ENCODE peak calls at places on chromosomes 11 and 22, in ten cellular contexts. B is IMR-90; N is fibroblast of mammary gland; L is fibroblast of pulmonary artery; C is AG04449; G is CD4-positive, alpha-beta memory T cell; E is Peyer's patch; P is psoas muscle; O is body of pancreas; J is kidney. F is an unnamed sample.

GRCh38 chr11:74612877-74613276 is 20.5 kb downstream of the POLD3 start:
- DNase-seq in B (peak; percentile 50), N (no peak), L (no peak), C (no peak), G (no peak), E (no peak), P (no peak), O (no peak), J (no peak), F (no peak)

GRCh38 chr22:30206964-30207363 is 39.6 kb downstream of the LIF start:
- DNase-seq in B (peak; percentile 99), N (peak; percentile 96), L (peak; percentile 96), C (peak; percentile 80), G (no peak), E (no peak), P (no peak), O (peak; percentile 56), J (peak; percentile 85), F (no peak)

GRCh38 chr11:14258177-14258935 is 100.6 kb downstream of the RRAS2 start:
- DNase-seq in B (peak; percentile 75), N (peak; percentile 88), L (peak; percentile 28), C (no peak), G (no peak), E (no peak), P (no peak), O (no peak), J (no peak), F (no peak)

GRCh38 chr11:62842171-62842717 is 2.9 kb upstream of the WDR74 start:
- DNase-seq in B (no peak), N (no peak), L (no peak), C (no peak), G (no peak), E (peak; percentile 57), P (peak; percentile 70), O (peak; percentile 34), J (peak; percentile 85), F (peak; percentile 73)

GRCh38 chr11:106520146-106520912 is 442.9 kb downstream of the AASDHPPT start:
- DNase-seq in B (no peak), N (no peak), L (peak; percentile 7), C (no peak), G (no peak), E (no peak), P (no peak), O (no peak), J (no peak), F (no peak)

GRCh38 chr11:85758026-85758425 is 52.9 kb downstream of the SYTL2 start:
- DNase-seq in B (no peak), N (no peak), L (no peak), C (no peak), G (no peak), E (no peak), P (no peak), O (no peak), J (no peak), F (no peak)

GRCh38 chr11:40337118-40337517 is 1122.3 kb downstream of the LRRC4C start:
- DNase-seq in B (peak; percentile 67), N (no peak), L (peak; percentile 30), C (no peak), G (no peak), E (no peak), P (no peak), O (no peak), J (no peak), F (no peak)

GRCh38 chr22:30860176-30861105 is 108.1 kb downstream of the MORC2 start:
- DNase-seq in B (no peak), N (no peak), L (no peak), C (no peak), G (no peak), E (no peak), P (no peak), O (peak; percentile 7), J (no peak), F (peak; percentile 37)

GRCh38 chr11:105609832-105610781 is at the start of gene GRIA4:
- DNase-seq in B (peak; percentile 74), N (peak; percentile 23), L (peak; percentile 46), C (no peak), G (peak; percentile 4), E (peak; percentile 17), P (peak; percentile 51), O (no peak), J (peak; percentile 70), F (peak; percentile 64)

GRCh38 chr11:13297917-13298356 is 20.3 kb downstream of the BMAL1 start:
- DNase-seq in B (no peak), N (no peak), L (no peak), C (no peak), G (no peak), E (no peak), P (no peak), O (no peak), J (no peak), F (peak; percentile 72)

GRCh38 chr11:86740628-86741488 is 59.5 kb upstream of the PRSS23 start:
- DNase-seq in B (peak; percentile 98), N (peak; percentile 97), L (peak; percentile 98), C (peak; percentile 90), G (no peak), E (no peak), P (peak; percentile 52), O (peak; percentile 46), J (no peak), F (no peak)

GRCh38 chr22:45318558-45319318 is 9.0 kb downstream of the FAM118A start:
- DNase-seq in B (peak; percentile 70), N (peak; percentile 44), L (peak; percentile 20), C (no peak), G (peak; percentile 74), E (no peak), P (no peak), O (no peak), J (no peak), F (no peak)
- H3K4me3 ChIP-seq in B (peak overlapping the region; percentile 10), N (no peak overlapping the region), L (peak overlapping the region; percentile 15), C (peak overlapping the region; percentile 34), G (peak overlapping the region; percentile 26), E (peak overlapping the region; percentile 6), P (no peak overlapping the region), O (no peak overlapping the region), J (no peak overlapping the region), F (no peak overlapping the region)

GRCh38 chr22:36457688-36458450 is 23.6 kb downstream of the TXN2 start:
- DNase-seq in B (no peak), N (peak; percentile 60), L (peak; percentile 32), C (no peak), G (no peak), E (no peak), P (peak; percentile 71), O (no peak), J (peak; percentile 94), F (no peak)

GRCh38 chr22:36454916-36455570 is 26.4 kb downstream of the TXN2 start:
- DNase-seq in B (peak; percentile 84), N (peak; percentile 60), L (peak; percentile 88), C (no peak), G (peak; percentile 93), E (peak; percentile 99), P (peak; percentile 95), O (peak; percentile 95), J (peak; percentile 97), F (peak; percentile 97)

GRCh38 chr22:36456459-36456835 is 25.0 kb downstream of the TXN2 start:
- DNase-seq in B (no peak), N (no peak), L (no peak), C (no peak), G (no peak), E (no peak), P (no peak), O (no peak), J (no peak), F (no peak)

GRCh38 chr22:36453855-36454378 is 27.5 kb downstream of the TXN2 start:
- DNase-seq in B (no peak), N (no peak), L (no peak), C (no peak), G (no peak), E (no peak), P (no peak), O (no peak), J (no peak), F (no peak)

GRCh38 chr22:36455571-36456458 is 25.6 kb downstream of the TXN2 start:
- DNase-seq in B (no peak), N (no peak), L (no peak), C (no peak), G (no peak), E (no peak), P (peak; percentile 57), O (peak; percentile 55), J (no peak), F (no peak)
- H3K4me3 ChIP-seq in B (no peak overlapping the region), N (no peak overlapping the region), L (no peak overlapping the region), C (peak overlapping the region; percentile 49), G (no peak overlapping the region), E (peak overlapping the region; percentile 72), P (peak overlapping the region; percentile 69), O (no peak overlapping the region), J (no peak overlapping the region), F (peak overlapping the region; percentile 61)

GRCh38 chr11:111762526-111762925 is 3.7 kb downstream of the PPP2R1B start:
- DNase-seq in B (no peak), N (no peak), L (no peak), C (no peak), G (no peak), E (no peak), P (no peak), O (no peak), J (no peak), F (no peak)

GRCh38 chr11:111765320-111765983 is 737 bp downstream of the PPP2R1B start:
- DNase-seq in B (no peak), N (peak; percentile 10), L (no peak), C (no peak), G (peak; percentile 4), E (peak; percentile 33), P (no peak), O (peak; percentile 50), J (no peak), F (no peak)

GRCh38 chr11:111762981-111763643 is 3.1 kb downstream of the PPP2R1B start:
- DNase-seq in B (peak; percentile 20), N (peak; percentile 27), L (peak; percentile 36), C (no peak), G (no peak), E (no peak), P (no peak), O (no peak), J (no peak), F (no peak)

GRCh38 chr11:111765984-111766833 is at the start of gene PPP2R1B:
- DNase-seq in B (peak; percentile 44), N (peak; percentile 62), L (peak; percentile 57), C (no peak), G (peak; percentile 74), E (peak; percentile 73), P (peak; percentile 88), O (peak; percentile 75), J (peak; percentile 91), F (peak; percentile 89)

DNA sequence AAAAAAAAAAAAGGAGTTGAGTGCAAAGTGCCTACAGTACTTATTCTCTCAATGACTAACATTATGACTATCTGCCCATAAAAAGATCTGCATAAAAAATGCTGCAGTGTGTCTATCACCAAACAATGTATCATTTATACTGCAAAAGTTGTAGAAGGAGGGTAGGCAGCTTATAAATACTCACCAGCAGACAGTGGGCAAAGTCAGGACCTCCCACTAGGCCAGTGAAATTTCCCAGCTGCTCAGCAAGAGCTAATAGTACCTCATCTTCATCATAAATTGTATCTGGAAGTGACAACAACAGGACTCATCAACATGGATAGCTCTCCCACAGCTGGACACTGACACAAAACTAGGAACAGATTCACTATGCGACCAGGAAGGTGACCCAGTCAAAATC is 1.6 kb downstream of the PPP2R1B start:
- DNase-seq in B (peak; percentile 51), N (peak; percentile 39), L (no peak), C (no peak), G (no peak), E (no peak), P (no peak), O (no peak), J (no peak), F (no peak)
- H3K4me3 ChIP-seq in B (peak overlapping the region; percentile 83), N (peak overlapping the region; percentile 90), L (peak overlapping the region; percentile 89), C (peak overlapping the region; percentile 95), G (peak overlapping the region; percentile 60), E (peak overlapping the region; percentile 96), P (peak overlapping the region; percentile 97), O (no peak overlapping the region), J (peak overlapping the region; percentile 92), F (peak overlapping the region; percentile 93)

GRCh38 chr11:108435066-108435465 is 32.3 kb downstream of the C11orf65 start:
- DNase-seq in B (no peak), N (no peak), L (no peak), C (no peak), G (no peak), E (no peak), P (no peak), O (no peak), J (no peak), F (no peak)
- H3K4me3 ChIP-seq in B (no peak overlapping the region), N (no peak overlapping the region), L (no peak overlapping the region), C (no peak overlapping the region), G (no peak overlapping the region), E (no peak overlapping the region), P (no peak overlapping the region), O (no peak overlapping the region), J (no peak overlapping the region), F (no peak overlapping the region)